ENCODE peak calls at places on chromosomes 11 and 22, in seven cellular contexts. E, H, P, R, L, I and X are unnamed samples.

GRCh38 chr11:65589444-65590239 is 6.0 kb downstream of the KCNK7 start:
- DNase-seq in E (no peak), H (no peak), P (no peak), R (no peak), L (no peak), I (no peak), X (no peak)

GRCh38 chr11:34637303-34637702 is 16.4 kb downstream of the EHF start:
- DNase-seq in E (no peak), H (no peak), P (no peak), R (no peak), L (no peak), I (no peak), X (no peak)

GRCh38 chr22:30694638-30695350 is at the start of gene OSBP2:
- DNase-seq in E (no peak), H (no peak), P (peak; percentile 21), R (no peak), L (peak; percentile 42), I (no peak), X (no peak)

GRCh38 chr11:15638386-15638787 is 523.7 kb downstream of the INSC start:
- DNase-seq in E (no peak), H (no peak), P (no peak), R (no peak), L (no peak), I (no peak), X (no peak)

GRCh38 chr11:124114942-124115781 is at the start of gene VWA5A:
- DNase-seq in E (peak; percentile 54), H (peak; percentile 54), P (peak; percentile 71), R (peak; percentile 89), L (peak; percentile 74), I (peak; percentile 63), X (peak; percentile 44)

GRCh38 chr22:23282089-23282501 is 101.8 kb downstream of the BCR start:
- DNase-seq in E (peak; percentile 24), H (peak; percentile 80), P (no peak), R (peak; percentile 41), L (no peak), I (peak; percentile 51), X (no peak)

GRCh38 chr22:19886605-19887250 is 32.1 kb upstream of the GNB1L start:
- DNase-seq in E (peak; percentile 69), H (no peak), P (no peak), R (peak; percentile 38), L (peak; percentile 62), I (peak; percentile 71), X (no peak)

GRCh38 chr11:20639688-20640087 is 29.7 kb upstream of the NELL1 start:
- DNase-seq in E (no peak), H (no peak), P (no peak), R (no peak), L (no peak), I (no peak), X (no peak)

GRCh38 chr11:29159552-29160465 is 857.0 kb downstream of the KCNA4 start:
- DNase-seq in E (peak; percentile 34), H (peak; percentile 69), P (no peak), R (peak; percentile 87), L (no peak), I (peak; percentile 52), X (no peak)

GRCh38 chr11:108596701-108597100 is 3.1 kb upstream of the EXPH5 start:
- DNase-seq in E (no peak), H (no peak), P (no peak), R (no peak), L (no peak), I (no peak), X (no peak)

GRCh38 chr11:68857037-68857586 is 15.4 kb upstream of the CPT1A start:
- DNase-seq in E (no peak), H (no peak), P (no peak), R (no peak), L (no peak), I (no peak), X (no peak)

GRCh38 chr11:3853935-3854659 is 1.4 kb upstream of the STIM1 start:
- DNase-seq in E (no peak), H (no peak), P (peak; percentile 61), R (no peak), L (peak; percentile 70), I (no peak), X (peak; percentile 49)

GRCh38 chr22:50302564-50302963 is 4.9 kb downstream of the PLXNB2 start:
- DNase-seq in E (no peak), H (peak; percentile 44), P (no peak), R (no peak), L (no peak), I (no peak), X (no peak)

GRCh38 chr11:76657824-76658170 is 12.8 kb downstream of the LRRC32 start:
- DNase-seq in E (no peak), H (no peak), P (no peak), R (no peak), L (no peak), I (no peak), X (no peak)

GRCh38 chr11:76201672-76202412 is 4.5 kb downstream of the WNT11 start:
- DNase-seq in E (no peak), H (no peak), P (no peak), R (no peak), L (no peak), I (no peak), X (no peak)

GRCh38 chr11:116224889-116225200 is 547.9 kb downstream of the BUD13 start:
- DNase-seq in E (no peak), H (no peak), P (no peak), R (no peak), L (no peak), I (no peak), X (no peak)

GRCh38 chr11:36057372-36058045 is 113.6 kb downstream of the LDLRAD3 start:
- DNase-seq in E (no peak), H (no peak), P (no peak), R (peak; percentile 95), L (no peak), I (no peak), X (no peak)

GRCh38 chr11:15714641-15715399 is 600.1 kb downstream of the INSC start:
- DNase-seq in E (no peak), H (no peak), P (no peak), R (no peak), L (no peak), I (no peak), X (no peak)

GRCh38 chr11:119121811-119122124 is 388 bp downstream of the HINFP start:
- DNase-seq in E (no peak), H (no peak), P (no peak), R (no peak), L (no peak), I (no peak), X (no peak)

GRCh38 chr11:11428714-11429113 is 75.7 kb upstream of the CSNK2A3 start:
- DNase-seq in E (no peak), H (no peak), P (no peak), R (no peak), L (no peak), I (no peak), X (no peak)

GRCh38 chr22:36644333-36644757 is 59.2 kb downstream of the CACNG2 start:
- DNase-seq in E (peak; percentile 77), H (peak; percentile 64), P (no peak), R (peak; percentile 97), L (no peak), I (peak; percentile 84), X (no peak)

GRCh38 chr11:120013325-120014250 is 124.3 kb downstream of the TRIM29 start:
- DNase-seq in E (no peak), H (no peak), P (no peak), R (peak; percentile 22), L (no peak), I (no peak), X (no peak)

GRCh38 chr11:57155400-57155799 is 26.4 kb upstream of the LRRC55 start:
- DNase-seq in E (no peak), H (peak; percentile 32), P (no peak), R (peak; percentile 33), L (no peak), I (no peak), X (no peak)

GRCh38 chr22:26585104-26585790 is 4.7 kb downstream of the TPST2 start:
- DNase-seq in E (peak; percentile 44), H (peak; percentile 58), P (no peak), R (peak; percentile 70), L (no peak), I (peak; percentile 73), X (no peak)